ENCODE peak calls at places on chromosome 22, in seven cellular contexts. R is GM23248, D is A549, M is AG04450, V is bronchial epithelial cell, F is AG09309, L is H1. N is an unnamed sample.

GRCh38 chr22:42282252-42282942 is 11.9 kb upstream of the TCF20 start:
- DNase-seq in R (no peak), D (no peak), M (no peak), V (no peak), F (no peak), L (no peak), N (no peak)

GRCh38 chr22:49162841-49163240 is 664.8 kb downstream of the BRD1 start:
- DNase-seq in R (no peak), D (no peak), M (no peak), V (no peak), F (no peak), L (no peak), N (no peak)

GRCh38 chr22:26629988-26630761 is 8.4 kb downstream of the CRYBA4 start:
- DNase-seq in R (no peak), D (no peak), M (no peak), V (no peak), F (no peak), L (no peak), N (no peak)

GRCh38 chr22:48883211-48883960 is 944.3 kb downstream of the BRD1 start:
- DNase-seq in R (no peak), D (no peak), M (no peak), V (no peak), F (no peak), L (no peak), N (no peak)

GRCh38 chr22:46045459-46046298 is 68.7 kb upstream of the WNT7B start:
- DNase-seq in R (peak; percentile 27), D (no peak), M (no peak), V (no peak), F (no peak), L (no peak), N (no peak)

GRCh38 chr22:41873391-41873790 is 40.5 kb downstream of the SREBF2 start:
- DNase-seq in R (no peak), D (no peak), M (no peak), V (no peak), F (no peak), L (no peak), N (no peak)

GRCh38 chr22:27879923-27880322 is 39.1 kb downstream of the PITPNB start:
- DNase-seq in R (peak; percentile 76), D (peak; percentile 45), M (no peak), V (peak; percentile 37), F (no peak), L (no peak), N (no peak)

GRCh38 chr22:24083361-24083760 is 72.3 kb downstream of the CABIN1 start:
- DNase-seq in R (no peak), D (no peak), M (no peak), V (no peak), F (no peak), L (no peak), N (no peak)

GRCh38 chr22:44023404-44024287 is 456 bp upstream of the PARVB start:
- DNase-seq in R (peak; percentile 71), D (peak; percentile 51), M (no peak), V (no peak), F (no peak), L (no peak), N (no peak)

GRCh38 chr22:50207383-50208031 is 6.7 kb downstream of the SELENOO start:
- DNase-seq in R (no peak), D (no peak), M (no peak), V (no peak), F (no peak), L (no peak), N (no peak)

GRCh38 chr22:44351685-44352377 is 39.1 kb upstream of the SHISAL1 start:
- DNase-seq in R (peak; percentile 97), D (peak; percentile 46), M (peak; percentile 86), V (peak; percentile 77), F (peak; percentile 80), L (peak; percentile 57), N (peak; percentile 59)

GRCh38 chr22:27207907-27208306 is 550.5 kb downstream of the MIAT start:
- DNase-seq in R (peak; percentile 94), D (peak; percentile 68), M (no peak), V (peak; percentile 61), F (peak; percentile 24), L (no peak), N (no peak)

GRCh38 chr22:46022881-46023512 is 46.0 kb upstream of the WNT7B start:
- DNase-seq in R (no peak), D (no peak), M (no peak), V (no peak), F (no peak), L (no peak), N (no peak)

DNA sequence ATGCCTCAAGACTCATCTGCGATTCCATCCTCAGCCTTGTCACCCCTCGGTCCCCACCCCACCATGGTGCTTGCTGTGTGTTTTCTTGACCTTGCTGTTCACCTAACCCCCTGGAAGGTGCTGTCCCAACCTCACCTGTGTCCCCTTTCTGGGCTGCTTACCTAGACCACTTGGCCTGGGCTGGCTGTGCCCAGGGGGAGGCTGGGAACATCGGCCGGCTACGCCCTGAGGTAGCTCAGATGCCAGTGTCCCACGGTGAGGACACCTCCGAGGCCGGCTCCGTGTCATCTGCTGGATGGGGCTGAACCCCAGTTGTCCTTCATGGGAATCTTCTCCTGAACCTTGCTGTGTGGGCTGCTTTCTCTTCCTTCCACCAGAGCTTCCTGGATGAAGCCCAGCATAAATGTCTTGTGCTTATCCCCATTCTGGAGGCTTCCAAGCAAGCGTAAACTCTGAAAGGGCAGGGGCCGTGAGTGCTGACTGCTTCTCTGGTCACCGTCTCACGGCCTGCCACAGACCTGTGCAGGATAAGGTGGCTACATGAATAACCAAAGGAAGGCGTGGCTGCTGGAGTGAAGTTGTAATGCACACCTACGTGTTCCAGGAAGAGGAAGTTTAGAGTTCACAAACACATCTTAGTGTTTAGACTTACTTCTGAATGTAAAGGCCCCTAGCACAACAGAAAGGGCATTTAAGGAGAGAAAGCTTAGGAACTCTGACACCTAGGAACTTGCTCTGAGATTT is 724.3 kb downstream of the TBC1D22A start:
- DNase-seq in R (no peak), D (no peak), M (no peak), V (peak; percentile 1), F (no peak), L (no peak), N (no peak)
- H3K4me3 ChIP-seq in R (no peak overlapping the region), D (no peak overlapping the region), M (no peak overlapping the region), V (no peak overlapping the region), F (no peak overlapping the region), L (no peak overlapping the region), N (no peak overlapping the region)

GRCh38 chr22:20396639-20397038 is 2.7 kb downstream of the ZNF74 start:
- DNase-seq in R (peak; percentile 77), D (no peak), M (no peak), V (no peak), F (peak; percentile 21), L (no peak), N (peak; percentile 71)

GRCh38 chr22:20397498-20397897 is 3.5 kb downstream of the ZNF74 start:
- DNase-seq in R (no peak), D (no peak), M (no peak), V (no peak), F (no peak), L (no peak), N (no peak)

GRCh38 chr22:20395181-20395896 is 1.4 kb downstream of the ZNF74 start:
- DNase-seq in R (no peak), D (no peak), M (no peak), V (no peak), F (no peak), L (no peak), N (no peak)

GRCh38 chr22:20393705-20394476 is at the start of gene ZNF74:
- DNase-seq in R (peak; percentile 97), D (peak; percentile 85), M (peak; percentile 66), V (peak; percentile 82), F (peak; percentile 64), L (peak; percentile 76), N (peak; percentile 77)

DNA sequence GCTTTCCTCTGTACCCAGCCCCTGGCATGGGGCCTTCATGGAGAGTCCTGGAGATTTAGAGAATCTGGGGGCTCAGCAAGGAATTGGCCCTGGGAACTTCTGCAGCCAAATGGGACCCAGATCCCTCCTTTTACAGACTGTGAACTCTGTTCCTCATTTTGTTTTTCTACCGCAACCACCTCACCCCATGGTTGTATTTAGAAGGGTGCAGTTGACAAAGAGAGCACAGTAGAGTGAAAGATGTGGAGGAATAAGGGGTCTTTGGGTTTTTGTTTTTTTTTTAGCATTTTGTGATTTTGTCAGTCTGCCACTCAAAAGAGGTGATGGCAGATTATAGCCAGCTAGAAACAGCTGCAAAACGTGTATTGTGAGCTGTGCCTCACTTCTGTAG is 1.9 kb downstream of the ZNF74 start:
- DNase-seq in R (no peak), D (no peak), M (no peak), V (no peak), F (no peak), L (no peak), N (no peak)
- H3K4me3 ChIP-seq in R (no peak overlapping the region), D (no peak overlapping the region), M (peak overlapping the region; percentile 18), V (no peak overlapping the region), F (no peak overlapping the region), L (no peak overlapping the region), N (no peak overlapping the region)

DNA sequence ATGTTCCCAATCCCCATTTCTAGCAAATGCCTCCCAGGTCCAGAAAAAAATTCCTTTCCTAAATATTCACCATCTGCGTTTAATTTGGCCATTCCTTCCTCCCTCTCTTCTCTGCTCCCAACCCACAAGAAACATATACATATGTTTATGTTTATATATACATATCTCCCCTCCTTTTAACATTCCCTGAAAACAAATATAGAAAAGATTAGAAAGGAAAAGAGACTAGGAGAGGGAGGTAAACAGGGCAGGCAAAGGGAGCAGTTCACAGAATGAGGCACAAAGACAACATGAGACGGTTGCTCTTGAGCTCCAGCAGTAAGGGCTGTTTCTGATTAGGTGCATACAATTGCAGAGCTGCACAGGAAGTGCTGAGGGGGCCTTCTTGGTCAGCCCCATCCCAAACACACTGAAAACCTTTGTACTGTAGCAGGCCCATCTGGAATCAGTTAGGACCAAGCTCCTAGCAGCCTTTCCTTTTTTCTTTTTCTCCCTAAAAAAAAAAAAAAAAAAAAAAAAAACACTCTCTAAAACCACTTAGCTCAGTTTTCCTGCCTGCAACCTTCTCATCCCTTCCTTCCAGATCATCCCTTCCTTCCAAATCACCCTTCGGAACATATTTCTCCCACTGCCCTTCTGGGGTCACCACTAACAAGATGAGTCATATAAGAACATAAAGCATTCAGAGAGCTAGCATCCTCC is 57.1 kb downstream of the RBFOX2 start:
- DNase-seq in R (peak; percentile 92), D (no peak), M (peak; percentile 80), V (no peak), F (peak; percentile 92), L (no peak), N (peak; percentile 75)
- H3K4me3 ChIP-seq in R (peak overlapping the region; percentile 55), D (no peak overlapping the region), M (peak overlapping the region; percentile 7), V (no peak overlapping the region), F (no peak overlapping the region), L (no peak overlapping the region), N (no peak overlapping the region)

DNA sequence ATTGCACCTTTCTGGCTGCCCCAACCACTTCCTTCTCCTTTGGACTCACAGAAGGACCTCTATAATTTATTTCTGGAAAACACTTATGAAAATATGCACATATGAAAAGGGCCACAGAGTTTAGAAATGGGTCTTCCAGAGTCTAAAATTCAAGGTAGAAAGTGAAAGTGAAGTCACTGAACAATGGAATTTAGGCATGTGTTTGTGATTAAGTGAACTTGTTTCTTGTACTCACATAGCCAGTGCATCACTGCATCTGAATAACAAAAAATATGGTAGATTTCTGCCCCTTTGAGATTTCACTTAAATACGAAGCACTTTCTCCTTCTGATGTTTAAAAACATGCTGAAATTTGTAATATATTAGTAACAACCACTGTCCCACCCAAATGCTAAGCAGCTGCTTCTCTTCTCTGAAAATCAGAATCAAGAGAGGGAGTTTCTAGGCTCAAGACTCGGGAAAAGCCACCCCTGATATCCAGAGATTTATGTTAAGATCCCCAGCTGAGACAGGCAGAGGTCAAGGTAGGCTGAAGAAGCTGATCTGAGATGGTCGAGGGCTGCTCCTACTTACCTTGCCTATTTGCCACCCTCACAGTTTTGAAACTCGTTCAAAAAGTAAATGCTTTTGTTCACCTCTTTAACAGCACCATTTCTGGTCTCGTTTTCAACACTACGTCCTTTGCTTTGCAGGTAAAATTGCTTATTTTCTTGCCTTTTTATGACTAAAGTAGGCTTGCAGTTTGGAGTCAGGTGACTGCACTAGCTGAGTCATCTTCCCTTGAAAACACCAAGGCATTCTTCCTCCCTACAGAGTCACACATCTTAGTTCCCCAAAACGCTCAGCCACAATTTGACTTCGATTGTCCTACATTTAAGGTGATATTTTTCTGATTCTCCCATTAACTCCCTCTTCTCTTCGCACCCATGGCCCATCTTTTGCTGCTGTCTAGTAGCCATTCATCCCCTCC is at the start of gene XKR3:
- DNase-seq in R (peak; percentile 77), D (no peak), M (no peak), V (no peak), F (no peak), L (no peak), N (no peak)
- H3K4me3 ChIP-seq in R (peak within 1 kb of the TSS; percentile 58), D (no peak within 1 kb of the TSS), M (no peak within 1 kb of the TSS), V (no peak within 1 kb of the TSS), F (no peak within 1 kb of the TSS), L (no peak within 1 kb of the TSS), N (no peak within 1 kb of the TSS)

N was measured in skeletal muscle cell.